ENCODE peak calls at places on chromosomes 6 and 20, in seven cellular contexts. One of them, this sample, is unnamed.

GRCh38 chr6:146543940-146544661 is 468 bp downstream of the RAB32 start:
- DNase-seq in activated T-helper 9 cell treated with anti-CD3 and anti-CD28 coated beads, Interleukin-2, amount 50 U/mL, for 16 hours: no peak
- DNase-seq in T-cell: no peak
- DNase-seq in ELR: peak
- DNase-seq in A172: peak
- DNase-seq in head of caudate nucleus: peak
- DNase-seq in pons: peak
- DNase-seq in this sample: no peak

GRCh38 chr20:39676857-39677351 is 714.8 kb downstream of the DHX35 start:
- DNase-seq in head of caudate nucleus: no peak
- DNase-seq in activated T-helper 9 cell treated with anti-CD3 and anti-CD28 coated beads, Interleukin-2, amount 50 U/mL, for 16 hours: no peak
- DNase-seq in pons: peak
- DNase-seq in T-cell: no peak
- DNase-seq in ELR: peak
- DNase-seq in A172: no peak
- DNase-seq in this sample: no peak

GRCh38 chr6:117624869-117625481 is 22.7 kb upstream of the GOPC start:
- DNase-seq in T-cell: no peak
- DNase-seq in ELR: peak
- DNase-seq in pons: no peak
- DNase-seq in activated T-helper 9 cell treated with anti-CD3 and anti-CD28 coated beads, Interleukin-2, amount 50 U/mL, for 16 hours: no peak
- DNase-seq in A172: no peak
- DNase-seq in head of caudate nucleus: no peak
- DNase-seq in this sample: no peak

GRCh38 chr20:22630698-22631097 is 46.3 kb upstream of the FOXA2 start:
- DNase-seq in T-cell: no peak
- DNase-seq in A172: no peak
- DNase-seq in activated T-helper 9 cell treated with anti-CD3 and anti-CD28 coated beads, Interleukin-2, amount 50 U/mL, for 16 hours: no peak
- DNase-seq in ELR: no peak
- DNase-seq in head of caudate nucleus: no peak
- DNase-seq in pons: no peak
- DNase-seq in this sample: no peak

GRCh38 chr20:59062057-59062456 is 19.5 kb upstream of the PRELID3B start:
- DNase-seq in pons: no peak
- DNase-seq in ELR: no peak
- DNase-seq in A172: no peak
- DNase-seq in T-cell: no peak
- DNase-seq in head of caudate nucleus: no peak
- DNase-seq in activated T-helper 9 cell treated with anti-CD3 and anti-CD28 coated beads, Interleukin-2, amount 50 U/mL, for 16 hours: no peak
- DNase-seq in this sample: no peak

GRCh38 chr20:56426026-56426425 is 14.0 kb downstream of the CASS4 start:
- DNase-seq in pons: no peak
- DNase-seq in ELR: no peak
- DNase-seq in A172: no peak
- DNase-seq in T-cell: no peak
- DNase-seq in head of caudate nucleus: no peak
- DNase-seq in activated T-helper 9 cell treated with anti-CD3 and anti-CD28 coated beads, Interleukin-2, amount 50 U/mL, for 16 hours: no peak
- DNase-seq in this sample: no peak

GRCh38 chr6:36118550-36119107 is 11.7 kb upstream of the MAPK13 start:
- DNase-seq in head of caudate nucleus: no peak
- DNase-seq in T-cell: no peak
- DNase-seq in ELR: peak
- DNase-seq in A172: peak
- DNase-seq in pons: no peak
- DNase-seq in activated T-helper 9 cell treated with anti-CD3 and anti-CD28 coated beads, Interleukin-2, amount 50 U/mL, for 16 hours: peak
- DNase-seq in this sample: peak

GRCh38 chr6:132520953-132521352 is 8.0 kb upstream of the STX7 start:
- DNase-seq in activated T-helper 9 cell treated with anti-CD3 and anti-CD28 coated beads, Interleukin-2, amount 50 U/mL, for 16 hours: no peak
- DNase-seq in pons: no peak
- DNase-seq in T-cell: no peak
- DNase-seq in A172: peak
- DNase-seq in ELR: peak
- DNase-seq in head of caudate nucleus: no peak
- DNase-seq in this sample: no peak

GRCh38 chr20:24958506-24959385 is 9.7 kb downstream of the CST7 start:
- DNase-seq in ELR: no peak
- DNase-seq in activated T-helper 9 cell treated with anti-CD3 and anti-CD28 coated beads, Interleukin-2, amount 50 U/mL, for 16 hours: no peak
- DNase-seq in T-cell: no peak
- DNase-seq in head of caudate nucleus: no peak
- DNase-seq in A172: no peak
- DNase-seq in pons: no peak
- DNase-seq in this sample: no peak

GRCh38 chr6:104750449-104750848 is 109.3 kb downstream of the HACE1 start:
- DNase-seq in ELR: no peak
- DNase-seq in head of caudate nucleus: no peak
- DNase-seq in pons: no peak
- DNase-seq in T-cell: no peak
- DNase-seq in activated T-helper 9 cell treated with anti-CD3 and anti-CD28 coated beads, Interleukin-2, amount 50 U/mL, for 16 hours: no peak
- DNase-seq in A172: no peak
- DNase-seq in this sample: no peak

GRCh38 chr20:60862601-60863000 is 389.5 kb upstream of the CDH4 start:
- DNase-seq in T-cell: no peak
- DNase-seq in head of caudate nucleus: no peak
- DNase-seq in A172: no peak
- DNase-seq in activated T-helper 9 cell treated with anti-CD3 and anti-CD28 coated beads, Interleukin-2, amount 50 U/mL, for 16 hours: no peak
- DNase-seq in ELR: no peak
- DNase-seq in pons: no peak
- DNase-seq in this sample: no peak

GRCh38 chr6:52390361-52390727 is 28.4 kb downstream of the PAQR8 start:
- DNase-seq in head of caudate nucleus: no peak
- DNase-seq in ELR: peak
- DNase-seq in T-cell: peak
- DNase-seq in activated T-helper 9 cell treated with anti-CD3 and anti-CD28 coated beads, Interleukin-2, amount 50 U/mL, for 16 hours: peak
- DNase-seq in pons: no peak
- DNase-seq in A172: peak
- DNase-seq in this sample: no peak

GRCh38 chr6:17156966-17157365 is 55.1 kb downstream of the STMND1 start:
- DNase-seq in activated T-helper 9 cell treated with anti-CD3 and anti-CD28 coated beads, Interleukin-2, amount 50 U/mL, for 16 hours: no peak
- DNase-seq in head of caudate nucleus: no peak
- DNase-seq in pons: no peak
- DNase-seq in ELR: no peak
- DNase-seq in T-cell: no peak
- DNase-seq in A172: no peak
- DNase-seq in this sample: no peak

GRCh38 chr6:77034161-77034560 is 429.1 kb downstream of the HTR1B start:
- DNase-seq in A172: peak
- DNase-seq in activated T-helper 9 cell treated with anti-CD3 and anti-CD28 coated beads, Interleukin-2, amount 50 U/mL, for 16 hours: no peak
- DNase-seq in T-cell: no peak
- DNase-seq in ELR: peak
- DNase-seq in pons: no peak
- DNase-seq in head of caudate nucleus: no peak
- DNase-seq in this sample: no peak

GRCh38 chr6:16251706-16252105 is 13.3 kb downstream of the GMPR start:
- DNase-seq in activated T-helper 9 cell treated with anti-CD3 and anti-CD28 coated beads, Interleukin-2, amount 50 U/mL, for 16 hours: no peak
- DNase-seq in pons: no peak
- DNase-seq in ELR: no peak
- DNase-seq in head of caudate nucleus: no peak
- DNase-seq in A172: no peak
- DNase-seq in T-cell: no peak
- DNase-seq in this sample: no peak

GRCh38 chr6:92723390-92723931 is 695.9 kb downstream of the EPHA7 start:
- DNase-seq in A172: no peak
- DNase-seq in pons: no peak
- DNase-seq in T-cell: no peak
- DNase-seq in ELR: no peak
- DNase-seq in head of caudate nucleus: no peak
- DNase-seq in activated T-helper 9 cell treated with anti-CD3 and anti-CD28 coated beads, Interleukin-2, amount 50 U/mL, for 16 hours: no peak
- DNase-seq in this sample: peak

GRCh38 chr20:64035066-64035932 is 683 bp upstream of the C20orf204 start:
- DNase-seq in head of caudate nucleus: no peak
- DNase-seq in activated T-helper 9 cell treated with anti-CD3 and anti-CD28 coated beads, Interleukin-2, amount 50 U/mL, for 16 hours: no peak
- DNase-seq in T-cell: no peak
- DNase-seq in A172: no peak
- DNase-seq in ELR: no peak
- DNase-seq in pons: no peak
- DNase-seq in this sample: no peak

GRCh38 chr6:22583927-22584326 is 14.6 kb downstream of the HDGFL1 start:
- DNase-seq in pons: peak
- DNase-seq in head of caudate nucleus: no peak
- DNase-seq in activated T-helper 9 cell treated with anti-CD3 and anti-CD28 coated beads, Interleukin-2, amount 50 U/mL, for 16 hours: no peak
- DNase-seq in A172: no peak
- DNase-seq in T-cell: no peak
- DNase-seq in ELR: no peak
- DNase-seq in this sample: no peak

GRCh38 chr6:35077006-35077712 is 64.0 kb downstream of the TCP11 start:
- DNase-seq in T-cell: no peak
- DNase-seq in A172: no peak
- DNase-seq in ELR: no peak
- DNase-seq in activated T-helper 9 cell treated with anti-CD3 and anti-CD28 coated beads, Interleukin-2, amount 50 U/mL, for 16 hours: no peak
- DNase-seq in pons: no peak
- DNase-seq in head of caudate nucleus: no peak
- DNase-seq in this sample: no peak

GRCh38 chr6:169880516-169880915 is 129.1 kb downstream of the ERMARD start:
- DNase-seq in A172: no peak
- DNase-seq in ELR: no peak
- DNase-seq in activated T-helper 9 cell treated with anti-CD3 and anti-CD28 coated beads, Interleukin-2, amount 50 U/mL, for 16 hours: no peak
- DNase-seq in pons: no peak
- DNase-seq in T-cell: no peak
- DNase-seq in head of caudate nucleus: no peak
- DNase-seq in this sample: no peak

GRCh38 chr6:11263185-11263817 is 30.8 kb upstream of the NEDD9 start:
- DNase-seq in ELR: peak
- DNase-seq in T-cell: no peak
- DNase-seq in activated T-helper 9 cell treated with anti-CD3 and anti-CD28 coated beads, Interleukin-2, amount 50 U/mL, for 16 hours: no peak
- DNase-seq in head of caudate nucleus: no peak
- DNase-seq in pons: no peak
- DNase-seq in A172: peak
- DNase-seq in this sample: no peak

GRCh38 chr6:169996652-169997051 is 245.2 kb downstream of the ERMARD start:
- DNase-seq in A172: no peak
- DNase-seq in activated T-helper 9 cell treated with anti-CD3 and anti-CD28 coated beads, Interleukin-2, amount 50 U/mL, for 16 hours: no peak
- DNase-seq in head of caudate nucleus: no peak
- DNase-seq in ELR: no peak
- DNase-seq in T-cell: no peak
- DNase-seq in pons: no peak
- DNase-seq in this sample: no peak

GRCh38 chr6:52904562-52905279 is 4.8 kb downstream of the GSTA3 start:
- DNase-seq in ELR: peak
- DNase-seq in head of caudate nucleus: no peak
- DNase-seq in A172: peak
- DNase-seq in T-cell: no peak
- DNase-seq in pons: no peak
- DNase-seq in activated T-helper 9 cell treated with anti-CD3 and anti-CD28 coated beads, Interleukin-2, amount 50 U/mL, for 16 hours: no peak
- DNase-seq in this sample: no peak